ENCODE peak calls at places on chromosome 3, in four cellular contexts. One of them, this sample, is unnamed. For H3K4me1, the result is how much of the 10 kb centered on the place peaks cover.

GRCh38 chr3:103048371-103048722 is 613.5 kb downstream of the ZPLD1 start:
- DNase-seq in upper lobe of right lung: no peak
- DNase-seq in right atrium auricular region: no peak
- DNase-seq in uterus: no peak
- DNase-seq in this sample: no peak

GRCh38 chr3:100057716-100058575 is 56.4 kb downstream of the FILIP1L start:
- DNase-seq in right atrium auricular region: no peak
- DNase-seq in uterus: no peak
- DNase-seq in upper lobe of right lung: no peak
- DNase-seq in this sample: no peak

GRCh38 chr3:172132159-172132586 is 92.8 kb downstream of the FNDC3B start:
- DNase-seq in right atrium auricular region: no peak
- DNase-seq in upper lobe of right lung: no peak
- DNase-seq in uterus: no peak
- DNase-seq in this sample: no peak

GRCh38 chr3:119559441-119559963 is at the start of gene CD80:
- DNase-seq in uterus: no peak
- DNase-seq in right atrium auricular region: peak
- DNase-seq in upper lobe of right lung: peak
- DNase-seq in this sample: peak

GRCh38 chr3:183810643-183811594 is 14.5 kb downstream of the MAP6D1 start:
- DNase-seq in right atrium auricular region: no peak
- DNase-seq in uterus: no peak
- DNase-seq in upper lobe of right lung: no peak
- DNase-seq in this sample: no peak

GRCh38 chr3:193029800-193030199 is 112.1 kb upstream of the MB21D2 start:
- DNase-seq in right atrium auricular region: no peak
- DNase-seq in uterus: no peak
- DNase-seq in upper lobe of right lung: no peak
- DNase-seq in this sample: no peak

GRCh38 chr3:179068779-179069530 is 2.7 kb downstream of the ZMAT3 start:
- DNase-seq in right atrium auricular region: no peak
- DNase-seq in upper lobe of right lung: no peak
- DNase-seq in uterus: no peak
- DNase-seq in this sample: no peak

GRCh38 chr3:101466465-101467309 is 46.3 kb downstream of the SENP7 start:
- DNase-seq in upper lobe of right lung: no peak
- DNase-seq in uterus: no peak
- DNase-seq in right atrium auricular region: no peak
- DNase-seq in this sample: no peak

GRCh38 chr3:71520186-71521020 is 63.1 kb downstream of the FOXP1 start:
- DNase-seq in upper lobe of right lung: no peak
- DNase-seq in right atrium auricular region: no peak
- DNase-seq in uterus: no peak
- DNase-seq in this sample: no peak

GRCh38 chr3:71521021-71521352 is 62.5 kb downstream of the FOXP1 start:
- DNase-seq in right atrium auricular region: no peak
- DNase-seq in upper lobe of right lung: no peak
- DNase-seq in uterus: no peak
- DNase-seq in this sample: no peak

GRCh38 chr3:71523628-71524027 is 59.9 kb downstream of the FOXP1 start:
- DNase-seq in upper lobe of right lung: no peak
- DNase-seq in uterus: no peak
- DNase-seq in right atrium auricular region: no peak
- DNase-seq in this sample: no peak

GRCh38 chr3:71524688-71525087 is 58.8 kb downstream of the FOXP1 start:
- DNase-seq in upper lobe of right lung: no peak
- DNase-seq in uterus: no peak
- DNase-seq in right atrium auricular region: no peak
- DNase-seq in this sample: no peak

GRCh38 chr3:71521940-71522876 is 61.3 kb downstream of the FOXP1 start:
- DNase-seq in uterus: no peak
- DNase-seq in right atrium auricular region: no peak
- DNase-seq in upper lobe of right lung: no peak
- DNase-seq in this sample: no peak
- H3K27ac ChIP-seq in uterus: no peak
- H3K27ac ChIP-seq in right atrium auricular region: no peak
- H3K27ac ChIP-seq in upper lobe of right lung: no peak
- H3K27ac ChIP-seq in this sample: no peak

DNA sequence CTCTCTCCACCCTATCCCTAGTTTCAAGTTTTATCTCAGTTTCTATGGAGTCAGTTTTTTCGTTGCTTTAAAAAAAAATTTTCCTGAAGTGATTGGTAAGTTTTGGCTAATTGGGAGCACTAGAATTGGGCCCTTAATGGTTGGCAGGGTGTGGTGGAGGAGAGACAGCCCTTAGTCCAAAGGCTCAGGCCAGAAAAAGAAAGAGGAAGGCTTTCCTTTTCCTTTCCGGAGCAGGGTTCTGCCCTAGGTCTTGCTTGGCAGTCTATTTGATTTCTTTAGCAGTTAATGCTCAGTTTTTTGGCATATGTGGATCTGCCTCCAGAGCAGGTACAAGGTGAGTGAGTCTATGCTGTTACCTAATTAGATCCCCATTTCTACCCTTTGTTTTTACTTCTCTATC is 22.7 kb downstream of the CTNNB1 start:
- DNase-seq in upper lobe of right lung: no peak
- DNase-seq in right atrium auricular region: no peak
- DNase-seq in uterus: no peak
- DNase-seq in this sample: no peak
- H3K4me1 ChIP-seq in upper lobe of right lung: half or more
- H3K4me1 ChIP-seq in right atrium auricular region: half or more
- H3K4me1 ChIP-seq in uterus: under half
- H3K4me1 ChIP-seq in this sample: half or more

GRCh38 chr3:188241072-188241471 is 87.1 kb downstream of the LPP start:
- DNase-seq in right atrium auricular region: no peak
- DNase-seq in upper lobe of right lung: no peak
- DNase-seq in uterus: no peak
- DNase-seq in this sample: peak

GRCh38 chr3:188239035-188239434 is 85.1 kb downstream of the LPP start:
- DNase-seq in right atrium auricular region: no peak
- DNase-seq in uterus: no peak
- DNase-seq in upper lobe of right lung: no peak
- DNase-seq in this sample: no peak

GRCh38 chr3:188241883-188242282 is 87.9 kb downstream of the LPP start:
- DNase-seq in right atrium auricular region: no peak
- DNase-seq in uterus: no peak
- DNase-seq in upper lobe of right lung: no peak
- DNase-seq in this sample: peak

GRCh38 chr3:188239577-188239976 is 85.6 kb downstream of the LPP start:
- DNase-seq in right atrium auricular region: no peak
- DNase-seq in upper lobe of right lung: no peak
- DNase-seq in uterus: no peak
- DNase-seq in this sample: no peak

DNA sequence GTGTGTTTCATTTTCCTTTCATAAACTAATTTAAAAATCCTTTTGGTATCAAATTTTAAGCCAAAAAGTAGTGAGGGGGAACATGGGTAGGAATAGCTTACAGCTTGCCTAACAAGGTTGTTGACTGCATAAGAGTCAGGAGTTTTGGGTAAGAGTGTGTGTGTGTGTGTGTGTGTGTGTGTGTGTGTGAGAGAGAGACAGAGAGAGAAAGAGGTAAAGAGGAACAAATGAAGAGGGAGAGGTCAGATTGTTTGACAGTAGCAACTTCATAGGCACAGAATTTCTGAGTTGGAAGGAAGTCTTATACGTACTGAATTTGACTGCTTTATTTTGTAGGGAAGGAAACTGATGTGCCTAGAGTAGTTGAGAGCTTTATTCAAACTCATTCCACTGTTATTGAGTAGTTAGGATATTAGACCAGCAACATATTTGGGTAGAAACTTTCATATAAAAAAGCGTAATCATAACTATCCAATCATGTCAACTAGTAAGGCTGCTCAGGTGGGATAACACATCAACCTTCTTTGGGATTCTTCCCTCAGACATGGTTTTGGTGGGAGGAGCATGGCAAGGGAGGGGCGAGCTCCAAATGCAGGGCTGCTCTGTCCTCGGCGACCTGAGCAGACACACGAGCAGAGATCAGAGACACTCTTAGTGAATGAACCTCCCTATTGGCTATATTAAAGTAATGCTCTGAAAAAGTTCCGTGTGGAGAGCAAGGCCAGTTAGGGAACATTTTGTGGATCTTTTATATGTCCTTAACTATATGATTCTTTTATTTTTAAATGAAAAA is 86.4 kb downstream of the LPP start:
- DNase-seq in upper lobe of right lung: no peak
- DNase-seq in right atrium auricular region: no peak
- DNase-seq in uterus: no peak
- DNase-seq in this sample: no peak
- H3K27ac ChIP-seq in upper lobe of right lung: no peak
- H3K27ac ChIP-seq in right atrium auricular region: peak
- H3K27ac ChIP-seq in uterus: peak
- H3K27ac ChIP-seq in this sample: peak

DNA sequence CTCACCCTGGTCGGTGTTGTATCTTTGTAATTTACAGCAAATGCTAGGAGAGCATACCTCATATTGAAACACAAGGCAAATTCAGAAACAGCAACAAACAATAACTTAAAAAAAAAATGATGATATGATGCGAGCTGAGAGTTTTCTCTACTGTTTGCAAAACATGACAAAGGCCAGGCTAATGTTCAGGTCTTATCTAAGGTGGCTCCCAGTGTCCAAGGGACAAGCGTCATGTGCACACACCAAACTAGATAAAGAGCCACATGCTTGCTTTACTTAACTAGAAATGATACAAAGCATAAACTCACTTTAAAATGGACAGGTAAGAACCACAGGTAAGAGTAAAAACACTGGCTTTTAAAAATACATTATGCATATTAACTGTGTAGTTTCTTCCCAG is 375.9 kb downstream of the FOXP1 start:
- DNase-seq in right atrium auricular region: no peak
- DNase-seq in uterus: no peak
- DNase-seq in upper lobe of right lung: no peak
- DNase-seq in this sample: no peak
- H3K4me1 ChIP-seq in right atrium auricular region: half or more
- H3K4me1 ChIP-seq in uterus: under half
- H3K4me1 ChIP-seq in upper lobe of right lung: under half
- H3K4me1 ChIP-seq in this sample: under half